ENCODE peak calls at places on chromosomes 13 and 19, in six cellular contexts. Q is neural progenitor cell, D is MM.1S, I is OCI-LY7, L is GM23248, U is PC-3. A is an unnamed sample.

GRCh38 chr19:11286312-11286974 is 9.5 kb upstream of the TSPAN16 start:
- DNase-seq in L (peak; percentile 49), I (no peak), Q (no peak), U (no peak), D (no peak), A (no peak)

GRCh38 chr13:33258437-33259193 is 26.9 kb downstream of the STARD13 start:
- DNase-seq in I (no peak), L (peak; percentile 75), U (no peak), Q (no peak), D (no peak), A (no peak)

GRCh38 chr13:39909634-39910033 is 254.2 kb downstream of the COG6 start:
- DNase-seq in L (no peak), I (no peak), D (no peak), U (no peak), Q (no peak), A (no peak)

GRCh38 chr19:50975766-50976165 is 6.4 kb upstream of the KLK6 start:
- DNase-seq in D (no peak), Q (no peak), I (no peak), L (no peak), U (peak; percentile 98), A (peak; percentile 94)

GRCh38 chr19:4866595-4867424 is 657 bp downstream of the PLIN3 start:
- DNase-seq in L (peak; percentile 85), U (peak; percentile 42), I (peak; percentile 63), Q (peak; percentile 80), D (no peak), A (no peak)

GRCh38 chr19:5949792-5950305 is 28.1 kb downstream of the RANBP3 start:
- DNase-seq in Q (no peak), I (peak; percentile 95), D (peak; percentile 92), L (no peak), U (no peak), A (no peak)

GRCh38 chr19:7258840-7259395 is 35.3 kb downstream of the INSR start:
- DNase-seq in Q (no peak), L (no peak), U (no peak), I (no peak), D (no peak), A (no peak)

GRCh38 chr13:113912596-113912995 is 48.7 kb upstream of the GAS6 start:
- DNase-seq in Q (no peak), D (peak; percentile 69), L (no peak), U (no peak), I (no peak), A (no peak)

GRCh38 chr13:38409771-38410170 is 60.1 kb downstream of the UFM1 start:
- DNase-seq in L (no peak), I (no peak), D (no peak), Q (no peak), U (peak; percentile 90), A (no peak)

GRCh38 chr19:45001087-45001739 is at the start of gene RELB:
- DNase-seq in Q (peak; percentile 98), I (peak; percentile 95), L (peak; percentile 97), U (peak; percentile 86), D (peak; percentile 91), A (peak; percentile 72)

GRCh38 chr19:16328824-16329482 is 4.3 kb downstream of the KLF2 start:
- DNase-seq in U (no peak), I (peak; percentile 57), D (no peak), Q (no peak), L (peak; percentile 58), A (no peak)

GRCh38 chr13:93603043-93603442 is 376.4 kb downstream of the GPC6 start:
- DNase-seq in U (peak; percentile 90), L (peak; percentile 95), Q (no peak), I (no peak), D (no peak), A (no peak)

GRCh38 chr19:51760811-51761356 is at the start of gene FPR2:
- DNase-seq in U (no peak), L (no peak), I (no peak), D (no peak), Q (peak; percentile 8), A (no peak)

GRCh38 chr13:112143753-112144615 is 77.0 kb downstream of the SOX1 start:
- DNase-seq in U (peak; percentile 1), I (no peak), L (no peak), Q (no peak), D (no peak), A (no peak)

GRCh38 chr13:106348032-106348431 is 187.4 kb downstream of the EFNB2 start:
- DNase-seq in Q (peak; percentile 33), I (no peak), L (peak; percentile 13), U (peak; percentile 88), D (no peak), A (peak; percentile 64)

GRCh38 chr19:4693471-4694121 is 23.5 kb upstream of the MYDGF start:
- DNase-seq in U (no peak), D (no peak), Q (no peak), L (no peak), I (no peak), A (no peak)

GRCh38 chr13:113591750-113592149 is 7.2 kb downstream of the TFDP1 start:
- DNase-seq in I (no peak), U (no peak), D (no peak), L (peak; percentile 14), Q (no peak), A (no peak)

GRCh38 chr19:39623946-39624345 is 21.6 kb downstream of the LGALS13 start:
- DNase-seq in I (no peak), D (no peak), L (no peak), Q (no peak), U (no peak), A (no peak)

GRCh38 chr13:45826741-45827140 is 24.8 kb downstream of the SIAH3 start:
- DNase-seq in U (no peak), Q (no peak), D (no peak), I (no peak), L (no peak), A (no peak)

GRCh38 chr19:55545913-55546495 is 661 bp upstream of the SBK3 start:
- DNase-seq in I (no peak), D (no peak), Q (no peak), U (no peak), L (no peak), A (no peak)

GRCh38 chr19:23313196-23313595 is 63.0 kb upstream of the ZNF724 start:
- DNase-seq in Q (no peak), D (no peak), U (no peak), I (no peak), L (no peak), A (no peak)
- H3K9me3 ChIP-seq in Q (no peaks in the 10 kb centered on the region), D (no peaks in the 10 kb centered on the region), U (peaks cover 9% of the 10 kb centered on the region), I (no peaks in the 10 kb centered on the region), L (no peaks in the 10 kb centered on the region), A (no peaks in the 10 kb centered on the region)

GRCh38 chr19:49468199-49468598 is 5.8 kb upstream of the FLT3LG start:
- DNase-seq in I (no peak), U (no peak), L (no peak), D (no peak), Q (no peak), A (no peak)

GRCh38 chr19:49465371-49465770 is 8.6 kb upstream of the FLT3LG start:
- DNase-seq in I (no peak), D (no peak), L (no peak), U (no peak), Q (no peak), A (no peak)

GRCh38 chr19:49470615-49470978 is 3.4 kb upstream of the FLT3LG start:
- DNase-seq in Q (no peak), L (no peak), I (no peak), D (no peak), U (no peak), A (no peak)

GRCh38 chr19:49469828-49470614 is 4.0 kb upstream of the FLT3LG start:
- DNase-seq in D (peak; percentile 43), Q (no peak), I (peak; percentile 72), L (no peak), U (no peak), A (no peak)

DNA sequence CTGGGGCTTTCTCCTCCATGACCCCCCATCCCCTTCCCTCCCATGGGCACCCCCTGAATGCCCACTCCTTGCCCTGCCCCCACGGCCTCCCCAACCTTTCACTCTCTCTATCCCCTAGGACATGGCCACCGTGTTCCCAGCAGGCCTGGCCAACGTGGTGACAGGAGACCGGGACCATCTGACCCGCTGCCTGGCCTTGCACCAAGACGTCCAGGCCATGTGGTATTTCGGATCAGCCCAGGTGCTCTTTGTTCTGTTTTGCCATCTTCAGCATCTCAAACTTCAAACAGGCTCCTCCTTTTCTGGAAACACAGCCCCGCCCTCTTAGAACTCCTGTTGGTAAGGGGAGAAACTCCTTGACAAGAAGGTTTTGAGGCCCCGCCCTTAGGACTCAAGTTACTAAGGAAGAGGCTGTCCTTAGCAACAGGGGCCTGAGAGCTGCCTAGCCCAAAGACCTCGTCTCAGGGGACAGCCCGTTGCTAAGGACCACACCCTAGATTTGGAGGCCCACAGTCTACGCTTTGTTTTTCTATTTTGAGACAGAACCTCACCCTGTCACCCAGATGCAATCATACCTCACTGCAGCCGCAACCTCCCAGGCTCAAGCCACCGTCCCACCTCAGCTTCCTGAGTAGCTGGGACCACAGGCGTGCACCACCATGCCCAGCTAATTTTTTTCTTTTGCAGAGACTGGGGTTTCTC is 5.1 kb upstream of the FLT3LG start:
- DNase-seq in L (peak; percentile 78), U (peak; percentile 77), D (peak; percentile 94), Q (peak; percentile 94), I (peak; percentile 58), A (no peak)
- TF ChIP-seq EZH2phosphoT487 in L (no peak), U (no peak), D (no peak), Q (no peak), I (no peak), A (no peak)

GRCh38 chr19:2827840-2828489 is 8.3 kb downstream of the ZNF554 start:
- DNase-seq in L (no peak), Q (no peak), U (no peak), I (no peak), D (no peak), A (no peak)
- H3K9me3 ChIP-seq in L (no peaks in the 10 kb centered on the region), Q (peaks cover 10% of the 10 kb centered on the region), U (no peaks in the 10 kb centered on the region), I (peaks cover 3% of the 10 kb centered on the region), D (no peaks in the 10 kb centered on the region), A (peaks cover 2% of the 10 kb centered on the region)

DNA sequence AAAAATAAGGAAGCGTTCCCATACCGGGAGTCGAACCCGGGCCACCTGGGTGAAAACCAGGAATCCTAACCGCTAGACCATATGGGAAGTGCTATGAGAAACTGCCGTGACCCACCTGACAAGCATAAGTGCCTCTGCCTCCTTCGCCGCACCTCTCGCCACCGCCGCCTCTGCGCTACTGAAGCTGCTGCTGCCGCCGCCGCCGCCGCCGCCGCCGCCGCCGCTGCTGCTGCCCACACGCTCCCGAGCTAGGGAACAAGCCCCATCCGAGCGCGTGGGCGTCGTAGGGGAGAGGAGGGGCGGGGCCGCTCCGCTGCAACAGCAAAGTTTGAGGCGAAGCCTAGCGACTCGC is 610 bp upstream of the WBP4 start:
- DNase-seq in D (peak; percentile 61), L (peak; percentile 95), Q (peak; percentile 92), I (peak; percentile 86), U (peak; percentile 67), A (peak; percentile 47)
- TF ChIP-seq EZH2phosphoT487 in D (no peak), L (no peak), Q (no peak), I (no peak), U (no peak), A (no peak)

A was measured in HCT116.